ENCODE peak calls at places on chromosomes 1 and 21, in seven cellular contexts. O is HCT116, P is tibial nerve, A is Caco-2, D is lower leg skin, M is colonic mucosa, C is cardiac fibroblast. T is an unnamed sample.

GRCh38 chr1:25703671-25704637 is 87.4 kb downstream of the MAN1C1 start:
- DNase-seq in C (no peak), M (no peak), D (peak; percentile 84), O (no peak), P (no peak), A (no peak), T (no peak)

GRCh38 chr1:157691285-157691920 is 9.2 kb downstream of the FCRL3 start:
- DNase-seq in M (no peak), A (peak; percentile 30), P (no peak), D (no peak), O (peak; percentile 21), C (peak; percentile 21), T (peak; percentile 6)

GRCh38 chr21:45916011-45916840 is 65.3 kb upstream of the COL6A1 start:
- DNase-seq in P (no peak), M (no peak), O (no peak), A (no peak), D (no peak), C (no peak), T (no peak)

GRCh38 chr1:31745071-31745897 is 18.9 kb downstream of the ADGRB2 start:
- DNase-seq in A (peak; percentile 60), D (peak; percentile 92), P (no peak), M (peak; percentile 72), O (no peak), C (peak; percentile 71), T (no peak)

GRCh38 chr1:11620924-11621323 is 33.3 kb downstream of the FBXO2 start:
- DNase-seq in A (no peak), M (no peak), C (no peak), O (no peak), D (no peak), P (no peak), T (no peak)

GRCh38 chr1:205004296-205004813 is 38.7 kb upstream of the CNTN2 start:
- DNase-seq in D (no peak), O (no peak), C (no peak), A (no peak), M (no peak), P (no peak), T (no peak)

GRCh38 chr1:185648858-185649589 is 85.2 kb upstream of the HMCN1 start:
- DNase-seq in C (no peak), M (no peak), P (no peak), O (no peak), A (no peak), D (no peak), T (no peak)

GRCh38 chr1:80462006-80462405 is 1338.7 kb upstream of the ADGRL2 start:
- DNase-seq in M (no peak), A (no peak), P (no peak), O (no peak), C (no peak), D (no peak), T (no peak)

GRCh38 chr1:17099941-17100340 is 19.3 kb downstream of the PADI2 start:
- DNase-seq in C (no peak), M (no peak), O (no peak), P (no peak), A (no peak), D (no peak), T (no peak)

GRCh38 chr1:78490861-78491310 is at the start of gene PTGFR:
- DNase-seq in M (peak; percentile 20), O (no peak), C (peak; percentile 49), D (peak; percentile 86), P (peak; percentile 52), A (no peak), T (no peak)

GRCh38 chr21:36908260-36908908 is 58.1 kb downstream of the HLCS start:
- DNase-seq in C (peak; percentile 51), D (peak; percentile 21), A (no peak), M (no peak), O (no peak), P (no peak), T (no peak)

GRCh38 chr1:227946624-227947424 is 908 bp downstream of the WNT9A start:
- DNase-seq in O (peak; percentile 72), D (peak; percentile 94), P (peak; percentile 70), A (peak; percentile 91), C (peak; percentile 66), M (peak; percentile 87), T (no peak)

GRCh38 chr1:67850151-67850551 is 16.9 kb upstream of the GNG12 start:
- DNase-seq in A (peak; percentile 22), D (no peak), M (no peak), C (peak; percentile 75), P (no peak), O (peak; percentile 35), T (peak; percentile 49)

GRCh38 chr1:236489710-236490377 is 33.9 kb upstream of the LGALS8 start:
- DNase-seq in P (no peak), O (peak; percentile 63), A (peak; percentile 37), C (peak; percentile 80), M (no peak), D (no peak), T (no peak)

GRCh38 chr1:39571178-39571483 is 5.5 kb downstream of the PABPC4 start:
- DNase-seq in M (no peak), A (no peak), C (no peak), P (no peak), D (no peak), O (no peak), T (no peak)

GRCh38 chr1:147549526-147549925 is 8.2 kb downstream of the BCL9 start:
- DNase-seq in C (no peak), O (no peak), M (no peak), A (no peak), D (no peak), P (no peak), T (no peak)

GRCh38 chr1:232726048-232726779 is 79.0 kb upstream of the MAP10 start:
- DNase-seq in C (no peak), A (no peak), P (no peak), D (no peak), O (no peak), M (no peak), T (peak; percentile 59)

GRCh38 chr1:164794310-164794709 is 235.3 kb downstream of the PBX1 start:
- DNase-seq in O (no peak), A (no peak), D (no peak), P (no peak), C (peak; percentile 95), M (no peak), T (peak; percentile 97)

GRCh38 chr1:171188388-171189266 is 3.5 kb downstream of the FMO2 start:
- DNase-seq in A (peak; percentile 62), D (no peak), O (peak; percentile 24), P (no peak), M (peak; percentile 61), C (peak; percentile 90), T (peak; percentile 33)

GRCh38 chr1:16043521-16043920 is at the start of gene CLCNKB:
- DNase-seq in A (no peak), P (no peak), C (no peak), O (no peak), D (no peak), M (peak; percentile 30), T (no peak)

GRCh38 chr1:16038620-16038912 is 5.0 kb upstream of the CLCNKB start:
- DNase-seq in P (no peak), D (no peak), A (peak; percentile 36), M (no peak), C (no peak), O (no peak), T (no peak)

GRCh38 chr1:16041200-16041599 is 2.4 kb upstream of the CLCNKB start:
- DNase-seq in M (no peak), D (no peak), O (no peak), A (no peak), P (no peak), C (no peak), T (no peak)

GRCh38 chr1:16043950-16044349 is 368 bp downstream of the CLCNKB start:
- DNase-seq in M (no peak), D (no peak), C (no peak), A (no peak), P (no peak), O (no peak), T (no peak)

GRCh38 chr1:16042096-16042495 is 1.5 kb upstream of the CLCNKB start:
- DNase-seq in A (peak; percentile 12), D (no peak), C (no peak), P (no peak), O (no peak), M (no peak), T (no peak)
- TF ChIP-seq CTCF in A (peak; percentile 20), D (no peak), C (no peak), P (no peak), O (no peak), M (no peak), T (no peak)

GRCh38 chr1:150226486-150226885 is 9.4 kb downstream of the ANP32E start:
- DNase-seq in A (no peak), P (no peak), M (no peak), D (no peak), O (no peak), C (no peak), T (no peak)

GRCh38 chr1:150225546-150225945 is 10.4 kb downstream of the ANP32E start:
- DNase-seq in O (no peak), M (no peak), D (no peak), A (no peak), C (no peak), P (no peak), T (no peak)

GRCh38 chr1:150227228-150227627 is 8.7 kb downstream of the ANP32E start:
- DNase-seq in M (no peak), D (no peak), O (no peak), A (no peak), P (no peak), C (no peak), T (no peak)

GRCh38 chr1:150221552-150221951 is 14.4 kb downstream of the ANP32E start:
- DNase-seq in O (peak; percentile 7), M (no peak), D (no peak), A (no peak), P (no peak), C (peak; percentile 59), T (no peak)
- TF ChIP-seq CTCF in O (peak; percentile 44), M (peak; percentile 41), D (no peak), A (peak; percentile 45), P (peak; percentile 37), C (peak; percentile 62), T (peak; percentile 48)

GRCh38 chr1:6054596-6054995 is 8.9 kb downstream of the KCNAB2 start:
- DNase-seq in M (no peak), C (no peak), P (no peak), D (no peak), A (no peak), O (no peak), T (no peak)

GRCh38 chr1:6049419-6049818 is 3.7 kb downstream of the KCNAB2 start:
- DNase-seq in D (no peak), M (no peak), C (no peak), P (no peak), O (no peak), A (no peak), T (no peak)

GRCh38 chr1:6053206-6053546 is 7.5 kb downstream of the KCNAB2 start:
- DNase-seq in M (no peak), D (no peak), A (no peak), O (no peak), C (no peak), P (no peak), T (no peak)

GRCh38 chr1:6051423-6051822 is 5.7 kb downstream of the KCNAB2 start:
- DNase-seq in M (no peak), P (no peak), D (no peak), C (no peak), O (no peak), A (no peak), T (no peak)

GRCh38 chr1:6052543-6053205 is 7.0 kb downstream of the KCNAB2 start:
- DNase-seq in O (no peak), P (peak; percentile 48), C (peak; percentile 79), D (no peak), A (peak; percentile 72), M (peak; percentile 52), T (peak; percentile 64)
- TF ChIP-seq CTCF in O (peak; percentile 54), P (peak; percentile 21), C (peak; percentile 46), D (no peak), A (peak; percentile 52), M (peak; percentile 47), T (peak; percentile 61)

GRCh38 chr1:107739651-107740050 is 225.3 kb downstream of the VAV3 start:
- DNase-seq in O (no peak), A (no peak), D (no peak), C (no peak), P (no peak), M (no peak), T (no peak)
- TF ChIP-seq CTCF in O (no peak), A (no peak), D (no peak), C (no peak), P (no peak), M (no peak), T (no peak)

T was measured in astrocyte of the cerebellum.